ENCODE peak calls at places on chromosomes 13 and 19, in four cellular contexts. L is stomach, A is transverse colon, C is tibial nerve. X is an unnamed sample. For H3K27me3 and H3K4me1, the result is how much of the 10 kb centered on the place peaks cover.

GRCh38 chr13:93375491-93375890 is 148.9 kb downstream of the GPC6 start:
- DNase-seq in L (no peak), A (no peak), C (no peak), X (no peak)

GRCh38 chr19:5138606-5139594 is 170.0 kb downstream of the KDM4B start:
- DNase-seq in L (peak), A (peak), C (peak), X (no peak)

GRCh38 chr19:2385053-2385721 is 25.1 kb downstream of the TMPRSS9 start:
- DNase-seq in A (peak), C (no peak), L (no peak), X (peak)

GRCh38 chr13:95745289-95745688 is 68.3 kb downstream of the DNAJC3 start:
- DNase-seq in A (no peak), C (no peak), L (no peak), X (no peak)

GRCh38 chr13:113110852-113111315 is 5.3 kb downstream of the F7 start:
- DNase-seq in L (no peak), C (no peak), A (peak), X (no peak)

GRCh38 chr19:2239771-2240770 is 3.4 kb downstream of the SF3A2 start:
- DNase-seq in C (no peak), L (no peak), A (no peak), X (no peak)

GRCh38 chr19:44925114-44925891 is 10.9 kb downstream of the APOC1 start:
- DNase-seq in A (peak), L (peak), C (peak), X (peak)

GRCh38 chr13:45674908-45675307 is 27.2 kb upstream of the CBY2 start:
- DNase-seq in C (no peak), A (no peak), L (no peak), X (no peak)

GRCh38 chr13:69579351-69579750 is 528.3 kb upstream of the ATXN8OS start:
- DNase-seq in L (no peak), C (no peak), A (no peak), X (no peak)

GRCh38 chr13:27493981-27494380 is 43.6 kb upstream of the MTIF3 start:
- DNase-seq in L (no peak), C (no peak), A (no peak), X (no peak)

GRCh38 chr19:46265217-46265828 is 31.5 kb upstream of the HIF3A start:
- DNase-seq in A (peak), L (peak), C (peak), X (peak)

GRCh38 chr19:54420383-54421168 is 5.3 kb downstream of the TTYH1 start:
- DNase-seq in L (no peak), A (no peak), C (no peak), X (no peak)

GRCh38 chr19:3443840-3444694 is 36.3 kb downstream of the SMIM24 start:
- DNase-seq in C (no peak), L (no peak), A (no peak), X (peak)

GRCh38 chr19:39329948-39330347 is 5.9 kb downstream of the GMFG start:
- DNase-seq in L (no peak), C (no peak), A (no peak), X (no peak)

GRCh38 chr19:50432221-50432626 is 468 bp upstream of the MYBPC2 start:
- DNase-seq in L (no peak), A (no peak), C (no peak), X (no peak)
- TF ChIP-seq POLR2A in L (no peak), A (no peak), C (no peak), X (no peak)

GRCh38 chr19:7699422-7700127 is 2.4 kb downstream of the FCER2 start:
- DNase-seq in L (no peak), A (no peak), C (no peak), X (no peak)

GRCh38 chr19:7700128-7700470 is 1.8 kb downstream of the FCER2 start:
- DNase-seq in A (no peak), C (no peak), L (no peak), X (no peak)

GRCh38 chr19:7701654-7702457 is at the start of gene FCER2:
- DNase-seq in A (peak), L (no peak), C (no peak), X (no peak)

GRCh38 chr19:7699003-7699402 is 2.9 kb downstream of the FCER2 start:
- DNase-seq in A (no peak), C (no peak), L (no peak), X (no peak)

GRCh38 chr19:7701049-7701653 is 780 bp downstream of the FCER2 start:
- DNase-seq in C (no peak), A (no peak), L (no peak), X (no peak)
- H3K27me3 ChIP-seq in C (under half), A (under half), L (half or more), X (under half)

DNA sequence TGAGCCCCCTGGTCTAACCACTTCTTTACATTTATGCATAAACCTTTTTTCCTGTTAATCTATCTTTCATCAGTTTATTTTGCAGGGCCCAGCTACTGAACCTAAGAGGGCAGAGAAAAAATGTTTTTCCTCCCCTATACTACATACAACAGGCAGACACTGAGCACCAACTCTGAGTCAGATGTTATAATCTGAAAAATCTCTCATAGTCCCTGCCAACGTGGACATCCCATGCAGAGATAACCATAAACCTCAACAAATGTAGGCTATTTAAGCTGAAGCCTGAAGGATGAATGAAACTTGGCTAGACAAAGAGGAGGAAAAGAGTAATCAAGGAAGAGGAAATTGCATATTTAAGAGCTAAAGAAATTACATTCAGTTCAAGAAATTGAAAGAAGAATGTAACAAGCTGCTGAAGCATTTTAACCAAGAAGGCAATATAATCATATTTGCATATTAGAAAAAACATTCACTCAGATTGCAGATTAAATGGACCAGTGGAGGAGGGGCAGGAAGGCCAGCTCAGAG is 2.6 kb downstream of the NEK3 start:
- DNase-seq in L (no peak), C (no peak), A (no peak), X (no peak)
- H3K4me1 ChIP-seq in L (under half), C (under half), A (under half), X (under half)

GRCh38 chr19:40716031-40716654 is 543 bp downstream of the COQ8B start:
- DNase-seq in C (peak), L (no peak), A (no peak), X (peak)
- TF ChIP-seq POLR2A in C (no peak), L (no peak), A (no peak), X (no peak)

GRCh38 chr13:76383671-76384461 is 502.3 kb downstream of the KCTD12 start:
- DNase-seq in C (peak), L (no peak), A (peak), X (no peak)

GRCh38 chr13:76387561-76387960 is 498.6 kb downstream of the KCTD12 start:
- DNase-seq in C (no peak), L (no peak), A (no peak), X (no peak)

GRCh38 chr13:76389321-76389720 is 496.9 kb downstream of the KCTD12 start:
- DNase-seq in C (no peak), A (no peak), L (no peak), X (no peak)

GRCh38 chr13:76386316-76386715 is 499.9 kb downstream of the KCTD12 start:
- DNase-seq in L (no peak), C (no peak), A (no peak), X (no peak)

DNA sequence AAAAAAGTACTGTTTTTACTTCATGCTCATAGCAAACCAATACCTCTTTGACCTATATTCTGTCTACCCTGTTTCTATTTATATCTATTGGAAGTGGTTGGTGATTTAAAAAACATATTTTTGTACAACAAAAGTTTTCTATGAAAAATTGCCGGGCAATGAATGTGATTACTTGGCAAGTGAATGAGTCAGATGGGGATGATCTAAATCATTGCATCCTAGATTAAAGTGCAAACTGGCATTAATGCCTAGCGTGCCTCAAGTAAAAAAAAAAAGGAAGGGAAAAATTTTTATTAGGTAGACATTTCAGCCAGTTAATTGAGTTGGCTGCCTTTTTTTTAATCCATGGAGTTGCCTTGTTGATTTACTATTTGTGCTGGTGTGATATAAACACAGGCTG is 500.6 kb downstream of the KCTD12 start:
- DNase-seq in C (no peak), A (no peak), L (no peak), X (no peak)
- H3K27me3 ChIP-seq in C (under half), A (under half), L (under half), X (under half)